ENCODE peak calls at places on chromosomes 12 and 14, in nine cellular contexts. One of them, this sample, is unnamed.

GRCh38 chr12:46933947-46934346 is 108.2 kb upstream of the SLC38A4 start:
- DNase-seq in SK-N-DZ: peak; percentile 7
- DNase-seq in stimulated activated CD4-positive, alpha-beta T cell treated with anti-CD3 and anti-CD28 coated beads, TNF-alpha, amount 100 ng/mL, for 1 hour: no peak
- DNase-seq in kidney glomerular epithelial cell: peak; percentile 71
- DNase-seq in GM10248: peak; percentile 20
- DNase-seq in Peyer's patch: no peak
- DNase-seq in AG08395: peak; percentile 60
- DNase-seq in A549: peak; percentile 22
- DNase-seq in activated naive CD4-positive, alpha-beta T cell treated with Interleukin-2 at 50 U/mL for 16 hours: no peak
- DNase-seq in this sample: no peak

GRCh38 chr14:23186913-23187654 is 3.6 kb upstream of the SLC7A8 start:
- DNase-seq in SK-N-DZ: peak; percentile 58
- DNase-seq in stimulated activated CD4-positive, alpha-beta T cell treated with anti-CD3 and anti-CD28 coated beads, TNF-alpha, amount 100 ng/mL, for 1 hour: no peak
- DNase-seq in kidney glomerular epithelial cell: peak; percentile 34
- DNase-seq in GM10248: peak; percentile 65
- DNase-seq in Peyer's patch: no peak
- DNase-seq in AG08395: peak; percentile 78
- DNase-seq in A549: peak; percentile 64
- DNase-seq in activated naive CD4-positive, alpha-beta T cell treated with Interleukin-2 at 50 U/mL for 16 hours: no peak
- DNase-seq in this sample: no peak

GRCh38 chr14:21210023-21210422 is 54.2 kb upstream of the OR5AU1 start:
- DNase-seq in SK-N-DZ: no peak
- DNase-seq in stimulated activated CD4-positive, alpha-beta T cell treated with anti-CD3 and anti-CD28 coated beads, TNF-alpha, amount 100 ng/mL, for 1 hour: no peak
- DNase-seq in kidney glomerular epithelial cell: no peak
- DNase-seq in GM10248: no peak
- DNase-seq in Peyer's patch: no peak
- DNase-seq in AG08395: no peak
- DNase-seq in A549: no peak
- DNase-seq in activated naive CD4-positive, alpha-beta T cell treated with Interleukin-2 at 50 U/mL for 16 hours: no peak
- DNase-seq in this sample: no peak

GRCh38 chr14:61320806-61321384 is 484 bp upstream of the PRKCH start:
- DNase-seq in SK-N-DZ: no peak
- DNase-seq in stimulated activated CD4-positive, alpha-beta T cell treated with anti-CD3 and anti-CD28 coated beads, TNF-alpha, amount 100 ng/mL, for 1 hour: no peak
- DNase-seq in kidney glomerular epithelial cell: no peak
- DNase-seq in GM10248: no peak
- DNase-seq in Peyer's patch: no peak
- DNase-seq in AG08395: no peak
- DNase-seq in A549: no peak
- DNase-seq in activated naive CD4-positive, alpha-beta T cell treated with Interleukin-2 at 50 U/mL for 16 hours: no peak
- DNase-seq in this sample: no peak

GRCh38 chr14:103514596-103515421 is 7.8 kb downstream of the CKB start:
- DNase-seq in SK-N-DZ: no peak
- DNase-seq in stimulated activated CD4-positive, alpha-beta T cell treated with anti-CD3 and anti-CD28 coated beads, TNF-alpha, amount 100 ng/mL, for 1 hour: no peak
- DNase-seq in kidney glomerular epithelial cell: no peak
- DNase-seq in GM10248: no peak
- DNase-seq in Peyer's patch: no peak
- DNase-seq in AG08395: no peak
- DNase-seq in A549: no peak
- DNase-seq in activated naive CD4-positive, alpha-beta T cell treated with Interleukin-2 at 50 U/mL for 16 hours: no peak
- DNase-seq in this sample: no peak

GRCh38 chr12:96886998-96887677 is 19.9 kb upstream of the NEDD1 start:
- DNase-seq in SK-N-DZ: no peak
- DNase-seq in stimulated activated CD4-positive, alpha-beta T cell treated with anti-CD3 and anti-CD28 coated beads, TNF-alpha, amount 100 ng/mL, for 1 hour: no peak
- DNase-seq in kidney glomerular epithelial cell: peak; percentile 6
- DNase-seq in GM10248: no peak
- DNase-seq in Peyer's patch: no peak
- DNase-seq in AG08395: no peak
- DNase-seq in A549: no peak
- DNase-seq in activated naive CD4-positive, alpha-beta T cell treated with Interleukin-2 at 50 U/mL for 16 hours: no peak
- DNase-seq in this sample: no peak

GRCh38 chr12:56358836-56359532 is 923 bp downstream of the STAT2 start:
- DNase-seq in SK-N-DZ: no peak
- DNase-seq in stimulated activated CD4-positive, alpha-beta T cell treated with anti-CD3 and anti-CD28 coated beads, TNF-alpha, amount 100 ng/mL, for 1 hour: no peak
- DNase-seq in kidney glomerular epithelial cell: peak; percentile 38
- DNase-seq in GM10248: no peak
- DNase-seq in Peyer's patch: no peak
- DNase-seq in AG08395: peak; percentile 80
- DNase-seq in A549: no peak
- DNase-seq in activated naive CD4-positive, alpha-beta T cell treated with Interleukin-2 at 50 U/mL for 16 hours: no peak
- DNase-seq in this sample: peak; percentile 67

GRCh38 chr14:28761438-28762289 is 4.9 kb upstream of the FOXG1 start:
- DNase-seq in SK-N-DZ: no peak
- DNase-seq in stimulated activated CD4-positive, alpha-beta T cell treated with anti-CD3 and anti-CD28 coated beads, TNF-alpha, amount 100 ng/mL, for 1 hour: no peak
- DNase-seq in kidney glomerular epithelial cell: no peak
- DNase-seq in GM10248: no peak
- DNase-seq in Peyer's patch: no peak
- DNase-seq in AG08395: no peak
- DNase-seq in A549: no peak
- DNase-seq in activated naive CD4-positive, alpha-beta T cell treated with Interleukin-2 at 50 U/mL for 16 hours: no peak
- DNase-seq in this sample: no peak

GRCh38 chr14:96852823-96853422 is 55.7 kb downstream of the VRK1 start:
- DNase-seq in SK-N-DZ: peak; percentile 2
- DNase-seq in stimulated activated CD4-positive, alpha-beta T cell treated with anti-CD3 and anti-CD28 coated beads, TNF-alpha, amount 100 ng/mL, for 1 hour: no peak
- DNase-seq in kidney glomerular epithelial cell: peak; percentile 43
- DNase-seq in GM10248: peak; percentile 12
- DNase-seq in Peyer's patch: no peak
- DNase-seq in AG08395: peak; percentile 39
- DNase-seq in A549: peak; percentile 6
- DNase-seq in activated naive CD4-positive, alpha-beta T cell treated with Interleukin-2 at 50 U/mL for 16 hours: no peak
- DNase-seq in this sample: peak; percentile 16

GRCh38 chr12:124130717-124131670 is 158.0 kb downstream of the ZNF664 start:
- DNase-seq in SK-N-DZ: peak; percentile 63
- DNase-seq in stimulated activated CD4-positive, alpha-beta T cell treated with anti-CD3 and anti-CD28 coated beads, TNF-alpha, amount 100 ng/mL, for 1 hour: no peak
- DNase-seq in kidney glomerular epithelial cell: no peak
- DNase-seq in GM10248: peak; percentile 54
- DNase-seq in Peyer's patch: no peak
- DNase-seq in AG08395: no peak
- DNase-seq in A549: peak; percentile 23
- DNase-seq in activated naive CD4-positive, alpha-beta T cell treated with Interleukin-2 at 50 U/mL for 16 hours: no peak
- DNase-seq in this sample: no peak

GRCh38 chr12:106178582-106178981 is 39.8 kb upstream of the NUAK1 start:
- DNase-seq in SK-N-DZ: peak; percentile 45
- DNase-seq in stimulated activated CD4-positive, alpha-beta T cell treated with anti-CD3 and anti-CD28 coated beads, TNF-alpha, amount 100 ng/mL, for 1 hour: no peak
- DNase-seq in kidney glomerular epithelial cell: no peak
- DNase-seq in GM10248: no peak
- DNase-seq in Peyer's patch: no peak
- DNase-seq in AG08395: no peak
- DNase-seq in A549: no peak
- DNase-seq in activated naive CD4-positive, alpha-beta T cell treated with Interleukin-2 at 50 U/mL for 16 hours: no peak
- DNase-seq in this sample: no peak

GRCh38 chr12:1695836-1696670 is 5.2 kb downstream of the ADIPOR2 start:
- DNase-seq in SK-N-DZ: no peak
- DNase-seq in stimulated activated CD4-positive, alpha-beta T cell treated with anti-CD3 and anti-CD28 coated beads, TNF-alpha, amount 100 ng/mL, for 1 hour: no peak
- DNase-seq in kidney glomerular epithelial cell: no peak
- DNase-seq in GM10248: no peak
- DNase-seq in Peyer's patch: no peak
- DNase-seq in AG08395: no peak
- DNase-seq in A549: no peak
- DNase-seq in activated naive CD4-positive, alpha-beta T cell treated with Interleukin-2 at 50 U/mL for 16 hours: no peak
- DNase-seq in this sample: no peak

GRCh38 chr12:87323369-87323768 is 705.8 kb downstream of the C12orf50 start:
- DNase-seq in SK-N-DZ: no peak
- DNase-seq in stimulated activated CD4-positive, alpha-beta T cell treated with anti-CD3 and anti-CD28 coated beads, TNF-alpha, amount 100 ng/mL, for 1 hour: no peak
- DNase-seq in kidney glomerular epithelial cell: peak; percentile 1
- DNase-seq in GM10248: no peak
- DNase-seq in Peyer's patch: no peak
- DNase-seq in AG08395: no peak
- DNase-seq in A549: no peak
- DNase-seq in activated naive CD4-positive, alpha-beta T cell treated with Interleukin-2 at 50 U/mL for 16 hours: no peak
- DNase-seq in this sample: no peak

GRCh38 chr14:101123639-101124525 is 220.4 kb upstream of the RTL1 start:
- DNase-seq in SK-N-DZ: no peak
- DNase-seq in stimulated activated CD4-positive, alpha-beta T cell treated with anti-CD3 and anti-CD28 coated beads, TNF-alpha, amount 100 ng/mL, for 1 hour: no peak
- DNase-seq in kidney glomerular epithelial cell: peak; percentile 18
- DNase-seq in GM10248: no peak
- DNase-seq in Peyer's patch: no peak
- DNase-seq in AG08395: no peak
- DNase-seq in A549: no peak
- DNase-seq in activated naive CD4-positive, alpha-beta T cell treated with Interleukin-2 at 50 U/mL for 16 hours: no peak
- DNase-seq in this sample: no peak

GRCh38 chr12:17358850-17359249 is 731.1 kb downstream of the RERGL start:
- DNase-seq in SK-N-DZ: no peak
- DNase-seq in stimulated activated CD4-positive, alpha-beta T cell treated with anti-CD3 and anti-CD28 coated beads, TNF-alpha, amount 100 ng/mL, for 1 hour: no peak
- DNase-seq in kidney glomerular epithelial cell: no peak
- DNase-seq in GM10248: no peak
- DNase-seq in Peyer's patch: no peak
- DNase-seq in AG08395: no peak
- DNase-seq in A549: no peak
- DNase-seq in activated naive CD4-positive, alpha-beta T cell treated with Interleukin-2 at 50 U/mL for 16 hours: no peak
- DNase-seq in this sample: no peak

This sample was measured in epithelial cell of proximal tubule.